ENCODE peak calls at places on chromosomes 4 and X, in five cellular contexts. I is KG1, X is AG08395, A is heart left ventricle, Y is H4. C is an unnamed sample.

GRCh38 chrX:79524642-79525041 is 157.5 kb upstream of the ITM2A start:
- DNase-seq in I (no peak), X (no peak), Y (no peak), A (no peak), C (no peak)

GRCh38 chr4:25756503-25756902 is 100.9 kb downstream of the SLC34A2 start:
- DNase-seq in X (no peak), Y (no peak), I (no peak), A (no peak), C (no peak)

GRCh38 chr4:169523796-169524195 is 88.6 kb downstream of the NEK1 start:
- DNase-seq in I (no peak), X (no peak), Y (no peak), A (no peak), C (no peak)

GRCh38 chrX:10387011-10387410 is 230.2 kb downstream of the CLCN4 start:
- DNase-seq in Y (no peak), X (no peak), A (no peak), I (no peak), C (peak)

GRCh38 chr4:26731342-26731741 is 129.3 kb upstream of the STIM2 start:
- DNase-seq in X (no peak), I (no peak), Y (no peak), A (no peak), C (no peak)

GRCh38 chrX:93538575-93538974 is 134.8 kb downstream of the NAP1L3 start:
- DNase-seq in X (no peak), I (no peak), Y (no peak), A (no peak), C (no peak)

GRCh38 chr4:168598191-168598590 is 101.3 kb downstream of the PALLD start:
- DNase-seq in I (no peak), A (no peak), X (peak), Y (no peak), C (no peak)

GRCh38 chr4:86846921-86847320 is 2.3 kb downstream of the SLC10A6 start:
- DNase-seq in Y (no peak), I (no peak), X (no peak), A (no peak), C (peak)

GRCh38 chr4:180909279-180909678 is 1333.9 kb upstream of the TENM3 start:
- DNase-seq in I (no peak), X (no peak), Y (peak), A (no peak), C (no peak)

GRCh38 chr4:189941005-189941450 is 356 bp downstream of the FRG1 start:
- DNase-seq in X (no peak), I (no peak), Y (no peak), A (no peak), C (no peak)

GRCh38 chrX:34881671-34882070 is 60.9 kb upstream of the FAM47B start:
- DNase-seq in I (no peak), X (no peak), Y (no peak), A (no peak), C (no peak)

GRCh38 chr4:186931519-186931918 is 207.9 kb upstream of the FAT1 start:
- DNase-seq in Y (no peak), I (no peak), A (no peak), X (peak), C (peak)

GRCh38 chr4:81631958-81632439 is 160.3 kb upstream of the RASGEF1B start:
- DNase-seq in A (no peak), Y (peak), I (no peak), X (peak), C (peak)

GRCh38 chr4:101277661-101278060 is 69.7 kb downstream of the PPP3CA start:
- DNase-seq in A (no peak), Y (no peak), X (peak), I (no peak), C (peak)

GRCh38 chr4:112633477-112634235 is 3.1 kb downstream of the ZGRF1 start:
- DNase-seq in Y (peak), X (peak), A (no peak), I (peak), C (peak)

GRCh38 chrX:133454525-133455323 is 39.4 kb upstream of the GPC4 start:
- DNase-seq in A (no peak), I (no peak), Y (no peak), X (no peak), C (no peak)

GRCh38 chr4:6526171-6526570 is 48.8 kb upstream of the MAN2B2 start:
- DNase-seq in Y (no peak), A (no peak), X (no peak), I (no peak), C (no peak)

GRCh38 chr4:109276482-109277095 is 25.9 kb downstream of the COL25A1 start:
- DNase-seq in X (no peak), I (no peak), A (no peak), Y (no peak), C (no peak)

GRCh38 chrX:41720125-41720780 is 3.7 kb upstream of the GPR82 start:
- DNase-seq in A (no peak), I (no peak), X (no peak), Y (no peak), C (peak)

GRCh38 chr4:124060261-124060918 is 652.1 kb downstream of the ANKRD50 start:
- DNase-seq in Y (peak), A (peak), X (peak), I (no peak), C (peak)

GRCh38 chr4:124070688-124071484 is 641.6 kb downstream of the ANKRD50 start:
- DNase-seq in Y (no peak), A (no peak), X (no peak), I (no peak), C (no peak)

GRCh38 chrX:55783723-55784122 is 66.2 kb downstream of the RRAGB start:
- DNase-seq in Y (no peak), I (no peak), A (no peak), X (peak), C (no peak)